ENCODE peak calls at places on chromosomes 16 and 17, in six cellular contexts. Q, X, U, W, P and C are unnamed samples.

GRCh38 chr16:70508752-70509151 is 14.6 kb downstream of the COG4 start:
- ATAC-seq in W (no peak), X (no peak), Q (no peak), P (peak; percentile 63), U (peak; percentile 94), C (no peak)

GRCh38 chr16:2925951-2926659 is 14.4 kb downstream of the FLYWCH1 start:
- ATAC-seq in Q (no peak), P (no peak), U (no peak), X (no peak), W (no peak), C (no peak)

GRCh38 chr16:71564377-71564967 is 12.4 kb downstream of the TAT start:
- ATAC-seq in W (no peak), Q (no peak), X (peak; percentile 26), U (peak; percentile 1), P (peak; percentile 9), C (no peak)

GRCh38 chr17:4839965-4840892 is 7.1 kb downstream of the MINK1 start:
- ATAC-seq in X (no peak), W (no peak), Q (no peak), P (no peak), U (no peak), C (no peak)

GRCh38 chr17:65185686-65186382 is 48.7 kb downstream of the RGS9 start:
- ATAC-seq in P (no peak), Q (no peak), U (no peak), W (peak; percentile 58), X (peak; percentile 35), C (no peak)

GRCh38 chr16:55655709-55656694 is at the start of gene SLC6A2:
- ATAC-seq in Q (no peak), X (peak; percentile 67), P (peak; percentile 82), W (no peak), U (no peak), C (peak; percentile 59)

GRCh38 chr16:55279598-55279997 is 44.4 kb upstream of the IRX6 start:
- ATAC-seq in W (no peak), X (no peak), P (no peak), U (no peak), Q (no peak), C (no peak)

GRCh38 chr17:31916496-31917064 is 15.1 kb upstream of the UTP6 start:
- ATAC-seq in P (no peak), W (no peak), U (no peak), X (no peak), Q (no peak), C (no peak)

GRCh38 chr16:11423315-11424117 is 78.3 kb downstream of the RMI2 start:
- ATAC-seq in W (no peak), X (peak; percentile 50), P (no peak), U (peak; percentile 95), Q (peak; percentile 52), C (no peak)

GRCh38 chr17:72502111-72502939 is 381.5 kb downstream of the SOX9 start:
- ATAC-seq in P (peak; percentile 67), X (peak; percentile 86), W (no peak), U (no peak), Q (peak; percentile 56), C (no peak)

GRCh38 chr17:21358185-21358584 is 18.0 kb upstream of the KCNJ12 start:
- ATAC-seq in X (no peak), Q (no peak), U (no peak), W (no peak), P (peak; percentile 10), C (no peak)

GRCh38 chr16:48459167-48459566 is 74.0 kb upstream of the SIAH1 start:
- ATAC-seq in Q (no peak), U (peak; percentile 75), W (no peak), P (no peak), X (no peak), C (no peak)

GRCh38 chr16:72783716-72784320 is 264.1 kb downstream of the ZFHX3 start:
- ATAC-seq in Q (no peak), W (no peak), X (peak; percentile 77), U (no peak), P (peak; percentile 48), C (no peak)

GRCh38 chr16:20074089-20074956 is 633 bp upstream of the GPR139 start:
- ATAC-seq in W (no peak), U (no peak), P (no peak), X (no peak), Q (no peak), C (no peak)

GRCh38 chr16:67719048-67719777 is at the start of gene GFOD2:
- ATAC-seq in P (peak; percentile 90), X (peak; percentile 83), W (peak; percentile 90), U (peak; percentile 92), Q (peak; percentile 98), C (peak; percentile 99)
- TF ChIP-seq EP300 in P (no peak), X (no peak), W (no peak), U (no peak), Q (no peak), C (no peak)

GRCh38 chr17:79001190-79002020 is 8.2 kb downstream of the CANT1 start:
- ATAC-seq in W (no peak), U (no peak), P (no peak), Q (no peak), X (no peak), C (no peak)

GRCh38 chr17:79003661-79004411 is 5.7 kb downstream of the CANT1 start:
- ATAC-seq in U (no peak), Q (no peak), X (no peak), W (no peak), P (no peak), C (no peak)

GRCh38 chr17:79002796-79003593 is 6.6 kb downstream of the CANT1 start:
- ATAC-seq in P (no peak), Q (no peak), X (peak; percentile 17), U (no peak), W (no peak), C (no peak)

GRCh38 chr17:79000396-79001189 is 9.0 kb downstream of the CANT1 start:
- ATAC-seq in W (no peak), X (no peak), P (no peak), Q (no peak), U (no peak), C (no peak)

GRCh38 chr17:79002291-79002690 is 7.3 kb downstream of the CANT1 start:
- ATAC-seq in P (no peak), X (no peak), Q (no peak), W (no peak), U (no peak), C (no peak)
- H3K27ac ChIP-seq in P (no peak overlapping the region), X (no peak overlapping the region), Q (no peak overlapping the region), W (no peak overlapping the region), U (no peak overlapping the region), C (no peak overlapping the region)

DNA sequence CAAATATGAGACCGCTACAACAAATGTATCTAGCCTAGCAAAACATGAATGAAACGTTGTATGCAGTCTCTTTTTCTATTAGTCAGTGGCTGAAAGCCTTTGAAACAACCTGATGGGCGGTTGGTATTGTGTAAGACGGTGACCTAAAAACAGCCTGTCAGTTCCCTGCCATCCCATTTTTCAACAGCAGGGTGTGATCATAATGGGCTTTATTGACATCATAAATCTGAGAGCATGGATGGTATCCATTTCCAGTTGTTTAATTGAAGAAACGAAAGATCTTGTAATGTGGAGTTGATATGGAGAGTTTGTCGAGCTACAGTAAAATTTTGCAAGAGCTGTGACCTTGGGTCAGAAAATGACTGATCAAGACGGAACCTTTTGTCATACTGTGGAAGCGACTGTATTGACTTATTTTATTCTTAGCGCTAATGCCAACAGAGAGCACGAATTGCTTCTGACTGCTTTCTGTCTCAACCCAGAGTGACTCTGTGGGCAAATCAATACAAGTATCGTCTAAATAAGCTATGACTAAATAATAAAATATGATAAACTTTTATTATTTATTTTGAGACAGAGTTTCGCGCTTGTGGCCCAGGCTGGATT is 12.3 kb upstream of the MEIOB start:
- ATAC-seq in Q (no peak), W (peak; percentile 88), X (peak; percentile 74), P (peak; percentile 78), U (peak; percentile 28), C (no peak)
- H3K4me3 ChIP-seq in Q (no peak overlapping the region), W (no peak overlapping the region), X (no peak overlapping the region), P (no peak overlapping the region), U (no peak overlapping the region), C (no peak overlapping the region)

GRCh38 chr16:29815793-29816693 is at the start of gene PAGR1:
- ATAC-seq in P (peak; percentile 72), Q (peak; percentile 95), W (peak; percentile 81), X (peak; percentile 63), U (peak; percentile 75), C (peak; percentile 85)
- TF ChIP-seq EP300 in P (no peak), Q (no peak), W (no peak), X (peak; percentile 75), U (no peak), C (no peak)

DNA sequence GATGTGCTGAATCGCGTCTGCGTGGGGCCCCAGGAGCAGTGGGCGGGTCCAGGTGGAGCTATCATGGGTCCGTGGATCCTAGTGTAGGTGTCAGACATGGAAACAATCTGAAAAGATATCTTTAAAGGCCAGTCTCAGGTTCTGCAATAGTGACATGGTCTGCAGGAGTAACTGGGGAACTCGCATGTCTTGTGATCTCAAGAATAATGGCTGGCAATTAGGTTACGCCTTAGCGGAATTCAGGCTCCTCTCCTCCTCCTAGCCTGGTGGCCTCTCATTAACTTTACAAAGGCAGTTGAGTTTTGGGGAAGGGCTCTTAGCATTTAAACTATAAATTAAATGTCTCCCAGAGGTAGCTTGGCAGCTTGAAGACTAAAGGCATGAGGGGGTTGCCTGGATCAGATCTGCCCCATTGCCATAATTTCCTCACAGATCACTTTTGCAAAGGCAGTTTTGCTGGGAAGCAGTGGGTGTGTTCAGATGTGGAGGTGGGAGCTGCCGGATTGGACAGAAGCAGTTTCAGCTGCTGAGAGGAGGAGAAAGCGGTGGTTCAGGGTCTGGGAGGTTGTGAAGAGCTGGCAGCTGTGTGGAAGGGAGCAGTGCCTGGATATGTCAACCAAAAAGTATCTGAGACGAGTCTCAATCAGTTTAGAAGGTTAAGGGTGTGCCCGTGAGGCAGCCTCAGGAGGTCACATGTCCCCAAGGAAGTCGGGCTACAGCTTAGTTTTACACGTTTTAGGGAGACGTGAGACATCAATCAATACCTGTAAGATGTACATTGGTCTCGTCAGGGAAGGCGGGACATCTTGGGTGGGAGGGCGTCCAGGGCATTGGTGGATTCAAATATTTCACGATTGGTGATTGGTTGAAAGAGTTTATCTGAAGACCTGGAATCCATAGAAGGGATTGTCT is 2.7 kb downstream of the TBCD start:
- ATAC-seq in W (peak; percentile 61), X (no peak), U (no peak), Q (no peak), P (peak; percentile 40), C (no peak)
- H3K27ac ChIP-seq in W (peak overlapping the region; percentile 66), X (no peak overlapping the region), U (no peak overlapping the region), Q (no peak overlapping the region), P (no peak overlapping the region), C (no peak overlapping the region)

GRCh38 chr17:7479389-7480192 is at the start of gene ZBTB4:
- ATAC-seq in P (peak; percentile 16), W (peak; percentile 18), Q (no peak), U (peak; percentile 17), X (peak; percentile 19), C (peak; percentile 14)

GRCh38 chr17:7477392-7478275 is 1.8 kb downstream of the ZBTB4 start:
- ATAC-seq in Q (peak; percentile 81), U (no peak), W (peak; percentile 32), P (peak; percentile 3), X (peak; percentile 26), C (peak; percentile 34)

GRCh38 chr17:7476951-7477350 is 2.5 kb downstream of the ZBTB4 start:
- ATAC-seq in Q (peak; percentile 3), U (no peak), W (no peak), P (no peak), X (no peak), C (no peak)

GRCh38 chr17:7478276-7479138 is 924 bp downstream of the ZBTB4 start:
- ATAC-seq in X (peak; percentile 17), W (peak; percentile 4), Q (peak; percentile 2), U (peak; percentile 46), P (peak; percentile 48), C (peak; percentile 6)

DNA sequence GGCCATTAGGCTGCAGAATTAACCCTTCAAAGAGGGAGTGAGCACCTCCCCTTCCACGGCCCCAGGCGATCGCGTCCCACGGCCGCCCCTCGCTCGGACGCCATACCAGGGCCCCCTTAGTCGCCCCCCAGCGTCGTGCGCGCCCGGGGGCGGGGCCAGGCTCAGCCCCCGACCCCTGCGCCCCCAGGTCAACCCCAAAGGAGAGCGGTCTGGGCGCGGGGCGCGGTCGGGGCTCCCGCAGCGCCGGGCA is 367 bp downstream of the ZBTB4 start:
- ATAC-seq in W (no peak), P (no peak), Q (no peak), U (no peak), X (no peak), C (no peak)
- H3K4me3 ChIP-seq in W (peak overlapping the region; percentile 70), P (peak overlapping the region; percentile 82), Q (peak overlapping the region; percentile 88), U (peak overlapping the region; percentile 89), X (peak overlapping the region; percentile 72), C (peak overlapping the region; percentile 96)